ENCODE peak calls at places on chromosomes 5 and 9, in five cellular contexts. L, J, V, X and Q are unnamed samples.

GRCh38 chr5:56516034-56516433 is 282.9 kb upstream of the ANKRD55 start:
- DNase-seq in V (no peak), L (no peak), X (no peak), J (no peak), Q (no peak)

GRCh38 chr5:73853091-73853490 is 227.1 kb downstream of the ARHGEF28 start:
- DNase-seq in V (no peak), L (no peak), X (no peak), J (no peak), Q (no peak)

GRCh38 chr9:71384343-71384742 is 262.9 kb upstream of the TRPM3 start:
- DNase-seq in X (no peak), L (no peak), V (no peak), J (no peak), Q (no peak)

GRCh38 chr5:7849531-7850240 is 1.2 kb downstream of the CFAP90 start:
- DNase-seq in L (no peak), X (no peak), J (no peak), V (no peak), Q (no peak)

GRCh38 chr5:40681351-40682311 is 1.9 kb downstream of the PTGER4 start:
- DNase-seq in V (no peak), L (no peak), X (no peak), J (peak), Q (peak)

GRCh38 chr5:39194466-39195136 is 24.8 kb downstream of the FYB1 start:
- DNase-seq in V (no peak), X (no peak), L (no peak), J (no peak), Q (no peak)

GRCh38 chr9:92265159-92265558 is 28.3 kb downstream of the IARS1 start:
- DNase-seq in J (no peak), L (no peak), X (no peak), V (no peak), Q (no peak)

GRCh38 chr9:122102156-122102555 is 9.0 kb upstream of the TTLL11 start:
- DNase-seq in J (no peak), V (no peak), X (no peak), L (no peak), Q (no peak)

GRCh38 chr9:135418161-135418560 is 61.4 kb upstream of the PPP1R26 start:
- DNase-seq in V (no peak), J (peak), X (no peak), L (no peak), Q (no peak)

GRCh38 chr9:13932472-13933267 is 381.3 kb downstream of the NFIB start:
- DNase-seq in V (no peak), J (no peak), X (no peak), L (no peak), Q (no peak)

GRCh38 chr5:149546974-149547373 is 4.3 kb downstream of the CSNK1A1 start:
- DNase-seq in X (no peak), V (no peak), L (no peak), J (no peak), Q (no peak)

GRCh38 chr5:143592648-143593047 is 189.2 kb upstream of the NR3C1 start:
- DNase-seq in J (no peak), X (no peak), V (no peak), L (no peak), Q (no peak)

GRCh38 chr5:159645194-159645846 is 271.0 kb upstream of the ADRA1B start:
- DNase-seq in L (no peak), J (no peak), V (no peak), X (no peak), Q (no peak)